ENCODE peak calls at places on chromosomes 5 and 9, in nine cellular contexts. V, M, G, R, O, P, B, I and X are unnamed samples.

GRCh38 chr5:104016650-104017049 is 454.1 kb upstream of the NUDT12 start:
- DNase-seq in V (no peak), O (no peak), G (no peak), R (no peak), M (peak; percentile 15), I (no peak), P (no peak), B (no peak), X (no peak)

GRCh38 chr5:17248999-17249634 is 31.7 kb downstream of the BASP1 start:
- DNase-seq in P (no peak), I (no peak), R (no peak), M (peak; percentile 97), G (no peak), O (peak; percentile 22), V (no peak), B (no peak), X (no peak)

GRCh38 chr5:176716320-176716719 is 69.0 kb downstream of the TSPAN17 start:
- DNase-seq in I (no peak), O (peak; percentile 16), R (no peak), G (no peak), V (no peak), B (no peak), M (peak; percentile 69), P (peak; percentile 66), X (no peak)

GRCh38 chr9:133826289-133827085 is 88.3 kb upstream of the SARDH start:
- DNase-seq in P (peak; percentile 76), I (no peak), B (no peak), V (no peak), O (no peak), R (no peak), G (no peak), M (no peak), X (no peak)

GRCh38 chr5:138353550-138353893 is 1.0 kb downstream of the KDM3B start:
- DNase-seq in I (peak; percentile 68), O (no peak), P (peak; percentile 37), M (no peak), G (no peak), B (no peak), V (no peak), R (no peak), X (no peak)

GRCh38 chr9:104748359-104749031 is 1.0 kb downstream of the NIPSNAP3A start:
- DNase-seq in B (no peak), M (no peak), I (peak; percentile 17), P (peak; percentile 28), G (no peak), O (no peak), V (no peak), R (no peak), X (no peak)

GRCh38 chr9:71716138-71716909 is 52.0 kb downstream of the CEMIP2 start:
- DNase-seq in V (no peak), G (no peak), R (no peak), B (no peak), M (no peak), I (no peak), O (no peak), P (peak; percentile 9), X (no peak)

GRCh38 chr9:99400184-99400731 is 178.2 kb downstream of the SEC61B start:
- DNase-seq in M (peak; percentile 53), R (no peak), I (no peak), G (no peak), V (no peak), B (peak; percentile 5), O (peak; percentile 27), P (peak; percentile 37), X (no peak)

GRCh38 chr5:135219868-135220267 is 179.2 kb downstream of the MACROH2A1 start:
- DNase-seq in R (no peak), I (no peak), M (no peak), V (no peak), G (no peak), B (no peak), P (no peak), O (no peak), X (no peak)

GRCh38 chr9:33220681-33221567 is 19.0 kb upstream of the SPINK4 start:
- DNase-seq in P (no peak), B (no peak), M (no peak), G (peak; percentile 52), V (no peak), I (peak; percentile 65), O (peak; percentile 18), R (no peak), X (no peak)

GRCh38 chr5:116654890-116655289 is 80.3 kb upstream of the SEMA6A start:
- DNase-seq in R (no peak), P (no peak), B (peak; percentile 28), M (no peak), I (no peak), O (no peak), G (no peak), V (no peak), X (no peak)

GRCh38 chr9:95874989-95875304 is 544 bp upstream of the ERCC6L2 start:
- DNase-seq in B (peak; percentile 52), M (peak; percentile 44), P (peak; percentile 50), I (peak; percentile 54), R (peak; percentile 74), G (peak; percentile 79), V (peak; percentile 44), O (peak; percentile 54), X (peak; percentile 19)

GRCh38 chr5:84382363-84383295 is 2.1 kb downstream of the EDIL3 start:
- DNase-seq in V (no peak), G (peak; percentile 51), P (peak; percentile 61), M (peak; percentile 59), R (peak; percentile 53), O (no peak), I (no peak), B (peak; percentile 82), X (peak; percentile 45)

GRCh38 chr5:132430736-132431135 is 59.8 kb downstream of the IRF1 start:
- DNase-seq in G (no peak), B (no peak), R (no peak), P (no peak), I (no peak), V (no peak), O (no peak), M (no peak), X (no peak)

GRCh38 chr9:82206490-82206889 is 217.9 kb downstream of the SPATA31D1 start:
- DNase-seq in V (no peak), B (no peak), P (peak; percentile 23), R (no peak), I (no peak), G (no peak), M (no peak), O (no peak), X (no peak)

GRCh38 chr5:43007246-43007910 is 32.7 kb downstream of the ANXA2R start:
- DNase-seq in M (peak; percentile 84), B (peak; percentile 90), I (peak; percentile 82), O (peak; percentile 71), P (peak; percentile 79), R (peak; percentile 86), V (peak; percentile 65), G (peak; percentile 86), X (peak; percentile 41)

GRCh38 chr9:114355821-114356220 is 26.2 kb downstream of the ORM2 start:
- DNase-seq in P (no peak), O (no peak), B (no peak), G (no peak), V (no peak), R (no peak), M (no peak), I (no peak), X (no peak)

GRCh38 chr5:94180761-94181160 is 437.6 kb downstream of the KIAA0825 start:
- DNase-seq in V (no peak), G (no peak), M (no peak), P (no peak), R (no peak), I (no peak), B (no peak), O (no peak), X (no peak)

GRCh38 chr9:4555251-4555650 is 65.0 kb downstream of the SLC1A1 start:
- DNase-seq in V (no peak), O (no peak), G (no peak), R (no peak), I (no peak), P (no peak), B (peak; percentile 10), M (peak; percentile 62), X (no peak)

GRCh38 chr9:87498046-87498815 is 564 bp downstream of the DAPK1 start:
- DNase-seq in P (peak; percentile 89), O (peak; percentile 74), G (peak; percentile 70), B (peak; percentile 83), M (no peak), R (peak; percentile 61), I (no peak), V (no peak), X (peak; percentile 69)

DNA sequence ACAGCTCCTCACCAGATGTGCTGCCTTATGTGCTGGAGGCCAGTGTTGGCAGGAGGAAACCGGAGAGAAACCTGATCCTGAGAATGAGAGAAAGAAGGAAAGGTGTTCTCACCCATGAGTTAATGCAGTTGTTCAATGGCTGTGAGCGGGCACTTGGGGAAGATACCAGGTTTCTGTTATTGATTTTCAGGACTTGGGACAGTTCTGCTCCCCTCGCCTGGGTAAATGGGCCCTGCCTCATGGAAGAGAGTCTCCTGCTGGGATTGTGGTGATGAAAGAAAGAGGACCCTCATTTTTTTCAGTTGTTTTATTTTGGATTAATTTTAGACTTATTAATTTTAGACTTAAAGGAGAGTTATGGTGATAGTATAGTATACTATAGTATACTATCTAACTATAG is 59.5 kb downstream of the EGFLAM start:
- DNase-seq in V (no peak), O (no peak), G (no peak), P (no peak), M (no peak), R (no peak), B (no peak), I (no peak), X (no peak)
- H3K27ac ChIP-seq in V (no peak overlapping the region), O (no peak overlapping the region), G (no peak overlapping the region), P (peak overlapping the region; percentile 97), M (no peak overlapping the region), R (no peak overlapping the region), B (no peak overlapping the region), I (no peak overlapping the region), X (no peak overlapping the region)

GRCh38 chr9:136686534-136686793 is 793 bp downstream of the AGPAT2 start:
- DNase-seq in M (no peak), R (no peak), V (no peak), G (no peak), P (no peak), B (no peak), O (no peak), I (no peak), X (no peak)
- H3K27ac ChIP-seq in M (no peak overlapping the region), R (peak overlapping the region; percentile 99), V (no peak overlapping the region), G (peak overlapping the region; percentile 93), P (peak overlapping the region; percentile 55), B (no peak overlapping the region), O (peak overlapping the region; percentile 93), I (peak overlapping the region; percentile 32), X (no peak overlapping the region)

GRCh38 chr9:91060520-91061343 is 259.1 kb downstream of the SYK start:
- DNase-seq in R (no peak), P (no peak), V (no peak), I (no peak), G (no peak), O (peak; percentile 72), B (no peak), M (peak; percentile 96), X (no peak)
- H3K27ac ChIP-seq in R (peak overlapping the region; percentile 82), P (no peak overlapping the region), V (no peak overlapping the region), I (no peak overlapping the region), G (peak overlapping the region; percentile 71), O (no peak overlapping the region), B (no peak overlapping the region), M (peak overlapping the region; percentile 87), X (no peak overlapping the region)

DNA sequence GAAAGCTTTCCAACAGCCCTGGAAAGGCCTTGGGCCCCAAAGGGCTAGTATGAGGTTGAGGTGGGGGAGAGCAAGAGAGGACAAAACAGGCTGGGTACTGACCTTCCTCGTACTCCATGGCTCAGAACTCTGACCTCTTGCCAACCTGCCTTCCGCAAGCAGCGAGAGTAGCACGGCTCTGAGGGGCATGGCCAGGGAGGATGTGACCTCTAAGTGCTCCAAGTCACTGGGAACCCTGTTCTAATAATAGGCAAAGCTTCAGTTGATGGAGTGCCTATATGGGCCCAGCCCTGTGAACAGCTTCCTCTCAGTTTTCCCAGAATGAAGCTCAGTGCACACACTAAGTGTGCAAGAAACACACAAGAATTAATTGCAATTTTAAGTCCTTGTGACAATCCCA is 127.6 kb upstream of the GABRP start:
- DNase-seq in O (no peak), M (no peak), I (no peak), R (no peak), G (no peak), P (no peak), B (no peak), V (no peak), X (no peak)
- H3K27ac ChIP-seq in O (no peak overlapping the region), M (no peak overlapping the region), I (no peak overlapping the region), R (no peak overlapping the region), G (no peak overlapping the region), P (no peak overlapping the region), B (no peak overlapping the region), V (no peak overlapping the region), X (no peak overlapping the region)